ENCODE peak calls at places on chromosomes 6 and 20, in five cellular contexts. J is stimulated activated CD4-positive, alpha-beta T cell treated with anti-CD3 and anti-CD28 coated beads, Interleukin-2, amount 100 ng/mL, for 48 hours; T is midbrain; C is lung microvascular endothelial cell; W is AG20443. R is an unnamed sample.

GRCh38 chr20:57652865-57653545 is 32.8 kb upstream of the ZBP1 start:
- DNase-seq in J (no peak), T (no peak), C (no peak), W (peak; percentile 5), R (no peak)

GRCh38 chr6:158634695-158635426 is 9.7 kb downstream of the DYNLT1 start:
- DNase-seq in J (no peak), T (no peak), C (no peak), W (no peak), R (no peak)

GRCh38 chr20:2101057-2101934 is at the start of gene STK35:
- DNase-seq in J (peak; percentile 68), T (no peak), C (peak; percentile 68), W (peak; percentile 87), R (no peak)

GRCh38 chr6:77341058-77341986 is 122.0 kb downstream of the HTR1B start:
- DNase-seq in J (no peak), T (no peak), C (peak; percentile 50), W (no peak), R (peak; percentile 23)

GRCh38 chr6:70390067-70390466 is 23.2 kb upstream of the FAM135A start:
- DNase-seq in J (no peak), T (no peak), C (no peak), W (no peak), R (no peak)

GRCh38 chr6:149140137-149140909 is 177.2 kb upstream of the TAB2 start:
- DNase-seq in J (peak; percentile 48), T (no peak), C (no peak), W (no peak), R (no peak)

GRCh38 chr20:2829376-2829775 is 11.1 kb downstream of the PCED1A start:
- DNase-seq in J (no peak), T (no peak), C (no peak), W (no peak), R (no peak)

GRCh38 chr6:16770701-16771569 is 9.7 kb upstream of the ATXN1 start:
- DNase-seq in J (peak; percentile 65), T (peak; percentile 65), C (peak; percentile 77), W (peak; percentile 87), R (no peak)

GRCh38 chr20:6006603-6006949 is 47.3 kb downstream of the LRRN4 start:
- DNase-seq in J (no peak), T (no peak), C (no peak), W (no peak), R (no peak)

GRCh38 chr6:11654876-11655275 is 117.3 kb downstream of the TMEM170B start:
- DNase-seq in J (no peak), T (no peak), C (no peak), W (peak; percentile 30), R (no peak)

GRCh38 chr20:47117325-47117724 is 222.7 kb downstream of the EYA2 start:
- DNase-seq in J (no peak), T (no peak), C (no peak), W (no peak), R (no peak)

GRCh38 chr6:160285541-160286105 is 27.0 kb upstream of the SLC22A2 start:
- DNase-seq in J (no peak), T (no peak), C (no peak), W (no peak), R (no peak)

GRCh38 chr6:20718705-20719653 is 184.7 kb downstream of the CDKAL1 start:
- DNase-seq in J (no peak), T (no peak), C (no peak), W (no peak), R (no peak)

GRCh38 chr6:136921521-136921935 is 573 bp upstream of the SLC35D3 start:
- DNase-seq in J (no peak), T (no peak), C (peak; percentile 13), W (peak; percentile 61), R (no peak)

GRCh38 chr6:34301408-34301807 is 52.6 kb upstream of the SMIM29 start:
- DNase-seq in J (no peak), T (no peak), C (no peak), W (no peak), R (no peak)

GRCh38 chr6:141110486-141110885 is 1022.2 kb upstream of the GJE1 start:
- DNase-seq in J (no peak), T (no peak), C (no peak), W (peak; percentile 71), R (no peak)

GRCh38 chr20:19540401-19540800 is 217.7 kb upstream of the RIN2 start:
- DNase-seq in J (no peak), T (no peak), C (no peak), W (no peak), R (no peak)

GRCh38 chr20:61297981-61298380 is 45.9 kb downstream of the CDH4 start:
- DNase-seq in J (no peak), T (no peak), C (no peak), W (no peak), R (no peak)

GRCh38 chr6:78462728-78463127 is 404.6 kb upstream of the IRAK1BP1 start:
- DNase-seq in J (no peak), T (no peak), C (no peak), W (no peak), R (no peak)

GRCh38 chr6:127547909-127548649 is 28.9 kb upstream of the C6orf58 start:
- DNase-seq in J (no peak), T (no peak), C (no peak), W (peak; percentile 25), R (no peak)

GRCh38 chr6:45036101-45036500 is 292.0 kb upstream of the RUNX2 start:
- DNase-seq in J (no peak), T (no peak), C (no peak), W (no peak), R (no peak)

GRCh38 chr6:3757241-3757641 is 5.7 kb upstream of the PXDC1 start:
- DNase-seq in J (no peak), T (no peak), C (no peak), W (peak; percentile 40), R (no peak)

GRCh38 chr6:51893356-51893755 is 194.1 kb downstream of the PKHD1 start:
- DNase-seq in J (no peak), T (no peak), C (no peak), W (no peak), R (no peak)

GRCh38 chr6:80435457-80435856 is 329.0 kb downstream of the BCKDHB start:
- DNase-seq in J (no peak), T (no peak), C (no peak), W (no peak), R (no peak)

GRCh38 chr6:119479860-119480655 is 130.5 kb upstream of the MAN1A1 start:
- DNase-seq in J (no peak), T (no peak), C (peak; percentile 8), W (peak; percentile 10), R (no peak)

GRCh38 chr20:39660251-39660650 is 698.1 kb downstream of the DHX35 start:
- DNase-seq in J (no peak), T (no peak), C (no peak), W (no peak), R (no peak)

GRCh38 chr20:40942775-40943174 is 85.8 kb upstream of the TOP1 start:
- DNase-seq in J (no peak), T (no peak), C (no peak), W (no peak), R (no peak)

GRCh38 chr6:49790340-49790739 is 3.3 kb upstream of the PGK2 start:
- DNase-seq in J (no peak), T (no peak), C (no peak), W (no peak), R (no peak)

GRCh38 chr6:81636930-81637568 is 115.4 kb downstream of the TENT5A start:
- DNase-seq in J (no peak), T (no peak), C (no peak), W (no peak), R (no peak)

GRCh38 chr6:138387577-138388368 is 10.1 kb downstream of the SMIM28 start:
- DNase-seq in J (no peak), T (no peak), C (no peak), W (no peak), R (no peak)